ENCODE peak calls at places on chromosomes 1 and 21, in ten cellular contexts. B is activated CD4-positive, alpha-beta T cell treated with anti-CD3 and anti-CD28 coated beads, Interleukin-2, amount 10 ng/mL, durations not matched to agents 7 days and 5 days; S is heart right ventricle; X is activated naive CD4-positive, alpha-beta T cell treated with anti-CD3 and anti-CD28 coated beads, Interleukin-2, amount 50 U/mL, for 16 hours; R is Panc1; E is activated gamma-delta T cell treated with Interleukin-2 at 50 U/mL for 16 hours; L is NCI-H1105 treated with DMSO at 0.1 percent for 48 hours; O is GM04504; I is nephron progenitor cell; C is progenitor cell of endocrine pancreas. Y is an unnamed sample.

GRCh38 chr1:17403081-17403480 is 31.1 kb downstream of the PADI6 start:
- DNase-seq in B (no peak), S (no peak), X (no peak), R (no peak), E (no peak), L (no peak), O (no peak), I (no peak), C (no peak), Y (no peak)

GRCh38 chr1:221715321-221716169 is 26.3 kb downstream of the DUSP10 start:
- DNase-seq in B (no peak), S (no peak), X (no peak), R (no peak), E (no peak), L (peak; percentile 92), O (no peak), I (no peak), C (no peak), Y (no peak)

GRCh38 chr21:25572895-25573310 is 34.4 kb downstream of the MRPL39 start:
- DNase-seq in B (no peak), S (no peak), X (no peak), R (no peak), E (no peak), L (no peak), O (no peak), I (no peak), C (no peak), Y (no peak)

GRCh38 chr1:206721454-206721853 is 36.7 kb downstream of the MAPKAPK2 start:
- DNase-seq in B (no peak), S (no peak), X (no peak), R (no peak), E (no peak), L (no peak), O (no peak), I (no peak), C (no peak), Y (no peak)

GRCh38 chr1:165383067-165383466 is 26.6 kb upstream of the LMX1A start:
- DNase-seq in B (no peak), S (peak; percentile 42), X (no peak), R (no peak), E (no peak), L (no peak), O (peak; percentile 95), I (no peak), C (no peak), Y (peak; percentile 83)

GRCh38 chr1:178189814-178190213 is 95.9 kb downstream of the RASAL2 start:
- DNase-seq in B (no peak), S (no peak), X (no peak), R (no peak), E (no peak), L (peak; percentile 4), O (peak; percentile 7), I (peak; percentile 27), C (no peak), Y (no peak)

GRCh38 chr1:61397915-61398314 is 315.6 kb downstream of the NFIA start:
- DNase-seq in B (no peak), S (no peak), X (no peak), R (no peak), E (no peak), L (no peak), O (no peak), I (no peak), C (no peak), Y (no peak)

GRCh38 chr21:36150192-36150711 is 6.4 kb upstream of the DOP1B start:
- DNase-seq in B (no peak), S (no peak), X (no peak), R (no peak), E (no peak), L (no peak), O (peak; percentile 44), I (no peak), C (no peak), Y (peak; percentile 56)

GRCh38 chr1:45867697-45868346 is 64.4 kb downstream of the MAST2 start:
- DNase-seq in B (no peak), S (no peak), X (no peak), R (no peak), E (no peak), L (no peak), O (no peak), I (no peak), C (no peak), Y (no peak)

GRCh38 chr1:12487520-12487919 is 130.5 kb downstream of the DHRS3 start:
- DNase-seq in B (no peak), S (no peak), X (no peak), R (no peak), E (no peak), L (no peak), O (no peak), I (no peak), C (no peak), Y (no peak)

GRCh38 chr1:172638885-172639831 is 19.7 kb upstream of the FASLG start:
- DNase-seq in B (peak; percentile 82), S (no peak), X (peak; percentile 81), R (peak; percentile 61), E (peak; percentile 46), L (no peak), O (no peak), I (no peak), C (no peak), Y (no peak)

GRCh38 chr1:234775477-234776246 is 165.7 kb upstream of the IRF2BP2 start:
- DNase-seq in B (no peak), S (no peak), X (peak; percentile 39), R (no peak), E (no peak), L (no peak), O (no peak), I (no peak), C (no peak), Y (no peak)

GRCh38 chr21:41576010-41576615 is 68.2 kb upstream of the TMPRSS2 start:
- DNase-seq in B (no peak), S (no peak), X (no peak), R (no peak), E (no peak), L (no peak), O (no peak), I (no peak), C (no peak), Y (no peak)

GRCh38 chr1:17653728-17654351 is 101.3 kb upstream of the ACTL8 start:
- DNase-seq in B (peak; percentile 13), S (peak; percentile 43), X (peak; percentile 19), R (no peak), E (no peak), L (peak; percentile 30), O (no peak), I (peak; percentile 71), C (peak; percentile 44), Y (no peak)

GRCh38 chr21:26832513-26832912 is 12.7 kb downstream of the ADAMTS1 start:
- DNase-seq in B (no peak), S (no peak), X (no peak), R (no peak), E (no peak), L (no peak), O (no peak), I (no peak), C (no peak), Y (no peak)

GRCh38 chr1:196680107-196680506 is 28.3 kb downstream of the CFH start:
- DNase-seq in B (no peak), S (no peak), X (no peak), R (no peak), E (no peak), L (no peak), O (no peak), I (no peak), C (no peak), Y (no peak)

GRCh38 chr1:14659913-14660312 is 61.4 kb downstream of the KAZN start:
- DNase-seq in B (no peak), S (no peak), X (no peak), R (no peak), E (no peak), L (no peak), O (no peak), I (no peak), C (no peak), Y (no peak)

GRCh38 chr1:241817331-241817792 is 30.6 kb upstream of the EXO1 start:
- DNase-seq in B (no peak), S (no peak), X (no peak), R (no peak), E (no peak), L (no peak), O (peak; percentile 17), I (no peak), C (no peak), Y (no peak)

GRCh38 chr1:24803987-24804530 is 58.8 kb downstream of the CLIC4 start:
- DNase-seq in B (no peak), S (no peak), X (no peak), R (no peak), E (no peak), L (no peak), O (no peak), I (no peak), C (no peak), Y (no peak)

GRCh38 chr1:248404024-248404423 is 1.2 kb downstream of the OR2T1 start:
- DNase-seq in B (no peak), S (no peak), X (no peak), R (peak; percentile 22), E (no peak), L (no peak), O (no peak), I (no peak), C (no peak), Y (no peak)

GRCh38 chr1:107057197-107058133 is 991 bp downstream of the PRMT6 start:
- DNase-seq in B (peak; percentile 30), S (peak; percentile 70), X (peak; percentile 55), R (peak; percentile 4), E (peak; percentile 6), L (peak; percentile 66), O (peak; percentile 15), I (peak; percentile 72), C (peak; percentile 39), Y (peak; percentile 37)

GRCh38 chr1:108082741-108083562 is 117.2 kb downstream of the SLC25A24 start:
- DNase-seq in B (no peak), S (no peak), X (peak; percentile 29), R (no peak), E (no peak), L (peak; percentile 6), O (no peak), I (no peak), C (no peak), Y (no peak)

GRCh38 chr1:29706936-29707335 is 470.6 kb downstream of the PTPRU start:
- DNase-seq in B (peak; percentile 31), S (no peak), X (no peak), R (no peak), E (no peak), L (peak; percentile 28), O (no peak), I (peak; percentile 83), C (peak; percentile 52), Y (no peak)

GRCh38 chr1:230381564-230381963 is 44.6 kb downstream of the PGBD5 start:
- DNase-seq in B (no peak), S (no peak), X (no peak), R (no peak), E (no peak), L (no peak), O (no peak), I (no peak), C (no peak), Y (no peak)

GRCh38 chr1:16318544-16318943 is 33.7 kb downstream of the FBXO42 start:
- DNase-seq in B (no peak), S (peak; percentile 17), X (no peak), R (no peak), E (no peak), L (no peak), O (peak; percentile 13), I (peak; percentile 12), C (no peak), Y (peak; percentile 50)

GRCh38 chr1:14055442-14056225 is 355.6 kb downstream of the PRDM2 start:
- DNase-seq in B (no peak), S (no peak), X (no peak), R (no peak), E (no peak), L (no peak), O (no peak), I (no peak), C (no peak), Y (no peak)

GRCh38 chr1:55154616-55155015 is 60.5 kb downstream of the USP24 start:
- DNase-seq in B (no peak), S (no peak), X (no peak), R (no peak), E (no peak), L (no peak), O (no peak), I (no peak), C (no peak), Y (no peak)

GRCh38 chr1:241942738-241943137 is 14.8 kb upstream of the BECN2 start:
- DNase-seq in B (no peak), S (no peak), X (no peak), R (no peak), E (no peak), L (no peak), O (no peak), I (no peak), C (no peak), Y (no peak)